ENCODE peak calls at places on chromosomes 6 and 20, in seven cellular contexts. V is left lung, B is tibial artery, G is endodermal cell, S is astrocyte, H is cardiac fibroblast, F is IMR-90. M is an unnamed sample.

GRCh38 chr20:35491823-35492222 is 36.4 kb downstream of the CEP250 start:
- DNase-seq in G (no peak), H (no peak), B (no peak), F (peak; percentile 18), S (peak; percentile 61), V (no peak), M (peak; percentile 15)

GRCh38 chr6:1626481-1626880 is 16.8 kb downstream of the FOXC1 start:
- DNase-seq in V (no peak), G (no peak), B (no peak), S (no peak), F (no peak), H (no peak), M (no peak)

GRCh38 chr20:19802492-19803158 is 44.6 kb downstream of the RIN2 start:
- DNase-seq in G (peak; percentile 71), H (no peak), F (peak; percentile 39), S (peak; percentile 44), V (no peak), B (no peak), M (no peak)

GRCh38 chr6:56807992-56808342 is 146.9 kb upstream of the BEND6 start:
- DNase-seq in V (no peak), G (no peak), B (no peak), H (no peak), F (peak; percentile 81), S (no peak), M (peak; percentile 61)

GRCh38 chr6:169833258-169833794 is 81.9 kb downstream of the ERMARD start:
- DNase-seq in H (no peak), G (peak; percentile 34), B (no peak), S (no peak), V (no peak), F (no peak), M (no peak)

GRCh38 chr6:31813463-31813849 is 1.6 kb downstream of the HSPA1L start:
- DNase-seq in F (no peak), G (no peak), H (no peak), B (no peak), V (no peak), S (no peak), M (no peak)

GRCh38 chr20:3686867-3687321 is 5.1 kb upstream of the ADAM33 start:
- DNase-seq in F (peak; percentile 94), V (peak; percentile 71), S (peak; percentile 89), H (peak; percentile 94), B (peak; percentile 93), G (no peak), M (peak; percentile 91)

GRCh38 chr6:137709424-137710281 is 157.4 kb upstream of the TNFAIP3 start:
- DNase-seq in F (peak; percentile 88), S (peak; percentile 45), V (no peak), B (no peak), G (no peak), H (no peak), M (peak; percentile 62)

GRCh38 chr6:100228437-100229424 is 234.7 kb upstream of the MCHR2 start:
- DNase-seq in V (peak; percentile 84), F (peak; percentile 71), G (peak; percentile 95), H (peak; percentile 74), S (peak; percentile 45), B (peak; percentile 62), M (peak; percentile 77)
- TF ChIP-seq CTCF in V (no peak), F (peak; percentile 16), G (peak; percentile 53), H (peak; percentile 26), S (peak; percentile 28), B (no peak), M (peak; percentile 48)

GRCh38 chr6:29629571-29629970 is 3.4 kb downstream of the GABBR1 start:
- DNase-seq in V (no peak), H (no peak), S (no peak), B (no peak), F (no peak), G (no peak), M (no peak)
- H3K4me3 ChIP-seq in V (no peak overlapping the region), H (no peak overlapping the region), S (no peak overlapping the region), B (no peak overlapping the region), F (no peak overlapping the region), G (peak overlapping the region; percentile 88), M (no peak overlapping the region)

GRCh38 chr6:104855507-104855906 is 4.2 kb downstream of the HACE1 start:
- DNase-seq in B (no peak), G (no peak), F (peak; percentile 52), S (peak; percentile 27), H (peak; percentile 13), V (no peak), M (peak; percentile 31)

GRCh38 chr6:104860221-104860620 is 502 bp upstream of the HACE1 start:
- DNase-seq in B (no peak), G (no peak), S (no peak), V (no peak), H (no peak), F (no peak), M (no peak)

GRCh38 chr6:104862456-104862855 is 2.7 kb upstream of the HACE1 start:
- DNase-seq in S (peak; percentile 51), B (no peak), F (peak; percentile 96), H (no peak), V (no peak), G (no peak), M (no peak)

GRCh38 chr6:104859225-104860146 is at the start of gene HACE1:
- DNase-seq in H (peak; percentile 91), S (peak; percentile 80), V (peak; percentile 91), G (peak; percentile 98), B (peak; percentile 87), F (peak; percentile 83), M (peak; percentile 89)
- TF ChIP-seq CTCF in H (no peak), S (no peak), V (no peak), G (peak; percentile 66), B (no peak), F (peak; percentile 26), M (no peak)

GRCh38 chr6:127518710-127519468 is at the start of gene MTCL3:
- DNase-seq in F (peak; percentile 63), G (peak; percentile 86), V (peak; percentile 34), B (no peak), S (peak; percentile 82), H (peak; percentile 21), M (peak; percentile 72)
- H3K4me3 ChIP-seq in F (peak within 1 kb of the TSS; percentile 33), G (peak within 1 kb of the TSS; percentile 74), V (no peak within 1 kb of the TSS), B (no peak within 1 kb of the TSS), S (peak within 1 kb of the TSS; percentile 70), H (peak within 1 kb of the TSS; percentile 54), M (peak within 1 kb of the TSS; percentile 59)

GRCh38 chr6:3825331-3825831 is 23.8 kb upstream of the FAM50B start:
- DNase-seq in F (peak; percentile 32), H (peak; percentile 73), S (no peak), G (peak; percentile 91), B (peak; percentile 82), V (peak; percentile 67), M (peak; percentile 76)
- TF ChIP-seq CTCF in F (peak; percentile 36), H (peak; percentile 52), S (peak; percentile 39), G (peak; percentile 75), B (peak; percentile 36), V (peak; percentile 20), M (peak; percentile 68)

GRCh38 chr6:155497273-155497672 is 41.6 kb upstream of the NOX3 start:
- DNase-seq in S (no peak), G (no peak), B (no peak), H (no peak), F (no peak), V (no peak), M (no peak)
- H3K4me3 ChIP-seq in S (no peak overlapping the region), G (no peak overlapping the region), B (no peak overlapping the region), H (no peak overlapping the region), F (no peak overlapping the region), V (no peak overlapping the region), M (no peak overlapping the region)

DNA sequence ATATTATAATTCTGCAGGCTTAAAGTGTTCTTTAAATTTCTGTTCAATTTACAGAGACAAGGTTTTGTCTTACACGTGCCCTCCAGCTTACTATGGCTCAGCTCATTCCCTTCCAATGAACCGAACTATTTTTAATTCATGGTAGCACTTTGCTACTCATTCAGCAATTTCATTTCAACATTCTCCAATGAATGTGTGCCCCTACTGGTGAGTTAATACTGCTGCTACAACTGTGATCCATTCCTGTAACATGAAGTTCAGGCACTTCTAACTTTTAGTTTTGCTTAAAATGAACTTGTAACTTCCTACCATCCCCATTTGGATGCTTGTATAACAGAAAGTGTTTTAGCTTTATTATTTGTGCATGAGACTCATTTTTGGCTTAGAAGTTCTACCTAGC is 99.7 kb downstream of the F13A1 start:
- DNase-seq in V (no peak), B (no peak), G (no peak), S (no peak), H (no peak), F (no peak), M (peak; percentile 0)
- TF ChIP-seq CTCF in V (no peak), B (peak; percentile 5), G (peak; percentile 70), S (peak; percentile 7), H (no peak), F (no peak), M (no peak)

GRCh38 chr6:167856474-167856873 is 29.8 kb downstream of the AFDN start:
- DNase-seq in V (no peak), B (no peak), H (no peak), G (no peak), F (no peak), S (no peak), M (no peak)

GRCh38 chr6:167858842-167859520 is 32.3 kb downstream of the AFDN start:
- DNase-seq in S (peak; percentile 55), G (no peak), F (no peak), B (no peak), H (no peak), V (no peak), M (no peak)

GRCh38 chr6:167855825-167856425 is 29.2 kb downstream of the AFDN start:
- DNase-seq in S (peak; percentile 98), F (peak; percentile 97), H (peak; percentile 88), G (no peak), V (no peak), B (no peak), M (peak; percentile 98)

GRCh38 chr6:167856999-167857660 is 30.4 kb downstream of the AFDN start:
- DNase-seq in B (no peak), F (peak; percentile 71), S (peak; percentile 54), H (peak; percentile 83), G (no peak), V (no peak), M (peak; percentile 83)

GRCh38 chr6:167858086-167858591 is 31.4 kb downstream of the AFDN start:
- DNase-seq in F (peak; percentile 51), V (no peak), S (peak; percentile 81), H (peak; percentile 76), B (no peak), G (no peak), M (peak; percentile 82)
- H3K4me3 ChIP-seq in F (no peak overlapping the region), V (no peak overlapping the region), S (peak overlapping the region; percentile 0), H (no peak overlapping the region), B (no peak overlapping the region), G (no peak overlapping the region), M (no peak overlapping the region)

DNA sequence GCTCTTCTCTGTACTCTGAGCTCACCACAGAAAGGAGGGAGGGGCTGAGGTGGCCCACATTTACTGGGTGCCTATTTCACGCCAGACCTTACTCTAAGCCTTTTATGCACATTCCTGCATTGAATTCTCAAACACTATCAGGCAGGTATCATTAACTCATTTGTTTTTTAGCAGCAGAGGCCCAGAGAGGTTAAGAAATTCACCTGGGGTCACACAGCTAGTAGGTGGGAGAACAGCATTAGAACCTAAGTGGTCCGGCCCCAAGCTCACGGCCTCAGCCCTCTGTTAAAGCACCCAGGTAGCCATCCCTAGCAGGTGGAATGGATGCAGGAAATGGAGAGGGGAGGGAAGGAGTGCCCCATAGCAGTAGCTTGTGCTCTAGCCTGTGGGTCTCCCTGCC is 84.5 kb downstream of the GRM4 start:
- DNase-seq in F (no peak), H (no peak), G (no peak), V (no peak), B (no peak), S (no peak), M (no peak)
- TF ChIP-seq CTCF in F (no peak), H (no peak), G (no peak), V (no peak), B (no peak), S (no peak), M (no peak)